ENCODE peak calls at places on chromosomes 1 and 21, in four cellular contexts. B, W, U and C are unnamed samples.

GRCh38 chr1:101653482-101653946 is 343.2 kb downstream of the OLFM3 start:
- DNase-seq in W (no peak), B (no peak), U (no peak), C (peak)

GRCh38 chr21:38887062-38887686 is 81.4 kb downstream of the ETS2 start:
- DNase-seq in U (no peak), W (no peak), B (no peak), C (no peak)

GRCh38 chr21:35470522-35470921 is 421.4 kb upstream of the RUNX1 start:
- DNase-seq in U (peak), W (no peak), B (no peak), C (no peak)

GRCh38 chr1:153957744-153958110 is 685 bp downstream of the CRTC2 start:
- DNase-seq in B (no peak), W (no peak), U (no peak), C (no peak)

GRCh38 chr1:6208723-6209660 is 3.1 kb downstream of the RNF207 start:
- DNase-seq in B (peak), U (peak), W (no peak), C (no peak)

GRCh38 chr1:81912383-81912782 is 111.6 kb downstream of the ADGRL2 start:
- DNase-seq in W (no peak), U (no peak), B (no peak), C (no peak)

GRCh38 chr1:7705048-7705907 is 65.8 kb upstream of the VAMP3 start:
- DNase-seq in B (peak), U (peak), W (no peak), C (no peak)

GRCh38 chr1:180571832-180572636 is 13.3 kb downstream of the OVAAL start:
- DNase-seq in B (no peak), U (no peak), W (no peak), C (no peak)

GRCh38 chr1:44830900-44831304 is 12.2 kb downstream of the PTCH2 start:
- DNase-seq in U (peak), B (peak), W (no peak), C (no peak)

GRCh38 chr1:193471981-193472380 is 285.6 kb upstream of the B3GALT2 start:
- DNase-seq in W (no peak), B (no peak), U (no peak), C (no peak)

GRCh38 chr1:168621356-168621755 is 45.0 kb downstream of the XCL1 start:
- DNase-seq in W (no peak), B (no peak), U (no peak), C (no peak)

GRCh38 chr1:113652773-113653172 is 106.5 kb downstream of the PHTF1 start:
- DNase-seq in W (peak), B (no peak), U (no peak), C (no peak)

GRCh38 chr21:37207441-37208009 is 59.6 kb downstream of the VPS26C start:
- DNase-seq in U (no peak), B (peak), W (peak), C (no peak)

GRCh38 chr1:221715321-221716169 is 26.3 kb downstream of the DUSP10 start:
- DNase-seq in W (peak), U (no peak), B (no peak), C (peak)

GRCh38 chr1:100544791-100545190 is 6.9 kb downstream of the GPR88 start:
- DNase-seq in B (no peak), U (no peak), W (no peak), C (no peak)

GRCh38 chr1:62530516-62531154 is 66.7 kb upstream of the ANGPTL3 start:
- DNase-seq in W (peak), B (peak), U (peak), C (peak)

GRCh38 chr1:184222561-184223157 is 164.2 kb upstream of the C1orf21 start:
- DNase-seq in U (peak), W (peak), B (peak), C (peak)

GRCh38 chr1:11211461-11211860 is 22.3 kb downstream of the ANGPTL7 start:
- DNase-seq in B (no peak), W (no peak), U (no peak), C (no peak)

GRCh38 chr1:168341576-168341975 is 60.9 kb downstream of the TBX19 start:
- DNase-seq in B (no peak), U (no peak), W (no peak), C (no peak)

GRCh38 chr1:210726621-210727020 is 397.9 kb downstream of the HHAT start:
- DNase-seq in W (no peak), B (no peak), U (peak), C (peak)

GRCh38 chr1:8810987-8811386 is 6.5 kb downstream of the RERE start:
- DNase-seq in W (no peak), B (no peak), U (no peak), C (no peak)

DNA sequence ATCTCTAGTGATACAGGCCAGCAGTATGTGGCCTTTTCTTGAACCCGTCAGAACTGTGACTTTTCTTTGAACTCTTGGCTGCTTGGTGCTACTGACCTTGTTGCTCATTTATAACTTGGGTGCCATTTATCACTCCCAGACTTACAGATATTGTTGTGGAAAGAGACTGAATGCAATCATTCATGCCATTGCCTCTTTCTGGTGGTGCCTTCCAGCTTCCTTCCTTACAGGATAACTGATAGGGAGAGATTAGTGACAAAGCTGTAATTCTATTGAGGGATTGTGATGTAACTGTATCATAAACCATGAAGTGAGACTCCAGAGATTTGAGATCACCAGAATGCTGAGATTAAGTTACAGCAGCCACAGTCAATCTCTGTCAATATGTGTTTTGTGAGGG is 256.5 kb downstream of the USP25 start:
- DNase-seq in U (no peak), W (no peak), B (no peak), C (no peak)
- TF ChIP-seq TAF1 in U (no peak), W (no peak), B (no peak), C (no peak)

GRCh38 chr1:111471538-111471937 is 2.2 kb upstream of the C1orf162 start:
- DNase-seq in B (no peak), W (no peak), U (no peak), C (no peak)

GRCh38 chr1:111467805-111468716 is 5.7 kb upstream of the C1orf162 start:
- DNase-seq in U (peak), B (no peak), W (no peak), C (no peak)

GRCh38 chr1:111471012-111471411 is 2.8 kb upstream of the C1orf162 start:
- DNase-seq in W (no peak), B (no peak), U (no peak), C (no peak)

GRCh38 chr1:111468717-111469100 is 5.1 kb upstream of the C1orf162 start:
- DNase-seq in B (no peak), W (no peak), U (no peak), C (no peak)

DNA sequence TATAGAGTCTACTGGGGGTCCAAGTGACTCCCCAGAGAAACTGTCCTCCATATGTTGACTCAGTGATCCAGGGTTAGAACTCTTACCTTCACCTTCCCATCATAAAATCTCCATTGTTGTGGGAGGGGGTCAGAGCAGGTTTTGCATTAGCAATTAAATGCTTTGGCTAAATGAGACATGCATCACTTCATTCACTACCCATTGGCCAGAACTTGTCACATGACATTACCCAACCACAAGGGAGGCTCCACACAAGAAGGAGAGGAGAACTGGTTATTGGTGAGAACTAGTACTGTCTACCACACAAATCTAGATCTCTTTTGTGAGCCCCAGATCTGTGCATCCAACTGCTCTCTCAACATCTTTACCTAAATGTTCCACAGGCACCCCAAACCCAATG is 4.2 kb upstream of the C1orf162 start:
- DNase-seq in W (no peak), B (no peak), U (peak), C (no peak)
- TF ChIP-seq TAF1 in W (no peak), B (no peak), U (no peak), C (no peak)

GRCh38 chr1:204316164-204316563 is 43.6 kb downstream of the PLEKHA6 start:
- DNase-seq in U (no peak), W (no peak), B (no peak), C (no peak)
- TF ChIP-seq TAF1 in U (no peak), W (no peak), B (no peak), C (no peak)

DNA sequence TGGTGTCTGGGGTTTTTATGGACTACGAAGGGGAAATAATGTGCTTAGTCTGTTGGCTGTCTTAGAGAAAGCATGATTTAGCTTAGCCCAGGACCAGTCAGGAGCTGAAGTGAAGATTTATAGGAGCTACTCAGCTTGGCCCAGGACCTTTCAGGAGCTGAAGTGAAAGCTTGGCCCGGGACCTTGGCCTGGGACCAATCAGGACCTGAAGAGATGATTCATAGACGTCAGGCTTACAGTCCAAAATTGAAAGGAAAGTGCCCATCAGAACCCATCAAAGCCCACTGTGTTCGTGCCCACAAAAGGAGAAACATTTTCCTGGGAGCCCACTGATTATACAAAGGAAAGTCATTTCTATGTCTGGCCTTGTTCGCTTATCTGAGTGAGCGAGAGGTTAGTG is 35.6 kb downstream of the MSTO1 start:
- DNase-seq in U (no peak), W (no peak), B (no peak), C (no peak)
- TF ChIP-seq TAF1 in U (no peak), W (no peak), B (no peak), C (no peak)

DNA sequence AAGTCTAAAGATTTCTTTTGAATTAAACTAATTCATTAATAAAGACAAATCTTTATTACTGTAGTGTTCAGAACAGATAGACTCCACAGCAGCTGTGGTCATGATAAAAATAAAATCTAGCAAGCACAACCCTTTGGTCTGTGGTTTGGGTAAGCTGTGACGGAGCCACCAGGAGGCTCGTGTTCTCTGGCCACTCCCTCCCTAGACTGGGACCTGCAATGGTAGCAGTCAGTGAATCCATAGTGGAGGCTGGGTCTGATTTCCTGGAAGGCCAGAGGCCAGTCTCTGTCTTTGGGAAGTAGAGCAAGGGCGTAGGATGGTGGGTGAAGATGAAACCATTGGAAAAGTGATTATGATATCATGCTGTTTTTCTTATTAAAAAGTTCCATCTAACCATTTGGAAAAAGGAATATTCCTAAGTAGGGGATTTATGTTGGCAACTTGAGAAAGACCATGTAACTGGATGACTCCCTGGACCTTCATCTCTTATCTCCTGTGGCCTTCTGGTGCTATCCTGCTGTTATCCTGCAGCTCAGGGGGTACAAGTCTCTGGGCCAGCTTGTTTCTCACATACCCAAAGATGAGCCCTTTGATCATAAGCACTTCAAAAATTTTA is 39.0 kb downstream of the TENT5C start:
- DNase-seq in U (peak), W (no peak), B (no peak), C (no peak)
- TF ChIP-seq TAF1 in U (no peak), W (no peak), B (no peak), C (no peak)

GRCh38 chr21:14535702-14536101 is 10.4 kb downstream of the SAMSN1 start:
- DNase-seq in B (no peak), U (no peak), W (no peak), C (no peak)

GRCh38 chr21:14541840-14542495 is 4.1 kb downstream of the SAMSN1 start:
- DNase-seq in W (no peak), B (no peak), U (no peak), C (no peak)

GRCh38 chr21:14542638-14543037 is 3.5 kb downstream of the SAMSN1 start:
- DNase-seq in W (no peak), B (no peak), U (no peak), C (no peak)

GRCh38 chr21:14536929-14537328 is 9.2 kb downstream of the SAMSN1 start:
- DNase-seq in U (no peak), W (no peak), B (no peak), C (no peak)

DNA sequence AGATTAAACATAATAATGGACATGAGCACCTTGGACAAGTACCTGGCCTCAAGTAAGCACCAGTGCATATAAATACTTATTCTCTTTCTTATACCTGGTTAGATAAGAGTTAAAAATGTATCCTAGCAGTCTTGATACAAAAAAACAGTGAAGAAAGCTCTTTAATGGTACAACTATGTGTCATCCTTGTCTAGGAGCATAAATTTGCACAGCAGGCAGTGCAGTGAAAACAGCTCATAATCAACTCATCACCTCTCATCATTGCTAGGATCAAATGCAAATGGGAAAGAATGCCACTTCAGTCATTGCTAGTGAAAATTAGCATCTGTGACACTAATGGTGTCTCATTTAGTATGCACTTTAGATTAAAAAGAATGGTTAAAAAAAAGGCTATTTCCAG is 7.6 kb downstream of the SAMSN1 start:
- DNase-seq in B (no peak), U (no peak), W (no peak), C (no peak)
- TF ChIP-seq TAF1 in B (no peak), U (no peak), W (no peak), C (no peak)